ENCODE peak calls at places on chromosomes 2 and 18, in seven cellular contexts. One of them, this sample, is unnamed.

GRCh38 chr2:238938460-238939055 is 90.7 kb downstream of the TWIST2 start:
- DNase-seq in heart right ventricle: peak
- DNase-seq in adrenal gland: peak
- DNase-seq in dorsolateral prefrontal cortex: peak
- DNase-seq in HCT116: no peak
- DNase-seq in foreskin keratinocyte: no peak
- DNase-seq in Peyer's patch: peak
- DNase-seq in this sample: peak

GRCh38 chr2:173830169-173830568 is 135.0 kb downstream of the SP3 start:
- DNase-seq in heart right ventricle: no peak
- DNase-seq in adrenal gland: no peak
- DNase-seq in dorsolateral prefrontal cortex: no peak
- DNase-seq in HCT116: no peak
- DNase-seq in foreskin keratinocyte: no peak
- DNase-seq in Peyer's patch: no peak
- DNase-seq in this sample: no peak

GRCh38 chr2:199439542-199439941 is 18.2 kb downstream of the SATB2 start:
- DNase-seq in heart right ventricle: no peak
- DNase-seq in adrenal gland: no peak
- DNase-seq in dorsolateral prefrontal cortex: no peak
- DNase-seq in HCT116: no peak
- DNase-seq in foreskin keratinocyte: no peak
- DNase-seq in Peyer's patch: no peak
- DNase-seq in this sample: no peak

GRCh38 chr2:74290466-74291216 is 52.6 kb downstream of the SLC4A5 start:
- DNase-seq in heart right ventricle: no peak
- DNase-seq in adrenal gland: no peak
- DNase-seq in dorsolateral prefrontal cortex: no peak
- DNase-seq in HCT116: no peak
- DNase-seq in foreskin keratinocyte: no peak
- DNase-seq in Peyer's patch: peak
- DNase-seq in this sample: no peak

GRCh38 chr18:9631814-9632496 is 17.6 kb upstream of the PPP4R1 start:
- DNase-seq in heart right ventricle: no peak
- DNase-seq in adrenal gland: no peak
- DNase-seq in dorsolateral prefrontal cortex: no peak
- DNase-seq in HCT116: peak
- DNase-seq in foreskin keratinocyte: peak
- DNase-seq in Peyer's patch: no peak
- DNase-seq in this sample: no peak

GRCh38 chr2:29876374-29876773 is 45.0 kb downstream of the ALK start:
- DNase-seq in heart right ventricle: no peak
- DNase-seq in adrenal gland: no peak
- DNase-seq in dorsolateral prefrontal cortex: no peak
- DNase-seq in HCT116: no peak
- DNase-seq in foreskin keratinocyte: no peak
- DNase-seq in Peyer's patch: no peak
- DNase-seq in this sample: no peak

GRCh38 chr2:219140726-219141125 is 19.9 kb downstream of the NHEJ1 start:
- DNase-seq in heart right ventricle: no peak
- DNase-seq in adrenal gland: no peak
- DNase-seq in dorsolateral prefrontal cortex: no peak
- DNase-seq in HCT116: no peak
- DNase-seq in foreskin keratinocyte: no peak
- DNase-seq in Peyer's patch: peak
- DNase-seq in this sample: no peak

GRCh38 chr2:175690113-175690716 is 311.9 kb downstream of the LNPK start:
- DNase-seq in heart right ventricle: no peak
- DNase-seq in adrenal gland: peak
- DNase-seq in dorsolateral prefrontal cortex: no peak
- DNase-seq in HCT116: peak
- DNase-seq in foreskin keratinocyte: peak
- DNase-seq in Peyer's patch: peak
- DNase-seq in this sample: no peak

GRCh38 chr2:189128961-189129360 is 50.6 kb downstream of the COL5A2 start:
- DNase-seq in heart right ventricle: no peak
- DNase-seq in adrenal gland: no peak
- DNase-seq in dorsolateral prefrontal cortex: no peak
- DNase-seq in HCT116: no peak
- DNase-seq in foreskin keratinocyte: no peak
- DNase-seq in Peyer's patch: no peak
- DNase-seq in this sample: no peak

GRCh38 chr2:218081695-218082094 is 12.6 kb downstream of the RUFY4 start:
- DNase-seq in heart right ventricle: no peak
- DNase-seq in adrenal gland: no peak
- DNase-seq in dorsolateral prefrontal cortex: no peak
- DNase-seq in HCT116: no peak
- DNase-seq in foreskin keratinocyte: no peak
- DNase-seq in Peyer's patch: peak
- DNase-seq in this sample: no peak

GRCh38 chr2:235394278-235394828 is 99.5 kb upstream of the AGAP1 start:
- DNase-seq in heart right ventricle: no peak
- DNase-seq in adrenal gland: no peak
- DNase-seq in dorsolateral prefrontal cortex: no peak
- DNase-seq in HCT116: peak
- DNase-seq in foreskin keratinocyte: peak
- DNase-seq in Peyer's patch: no peak
- DNase-seq in this sample: no peak

GRCh38 chr2:207385903-207386302 is 143.9 kb upstream of the CREB1 start:
- DNase-seq in heart right ventricle: no peak
- DNase-seq in adrenal gland: no peak
- DNase-seq in dorsolateral prefrontal cortex: no peak
- DNase-seq in HCT116: no peak
- DNase-seq in foreskin keratinocyte: no peak
- DNase-seq in Peyer's patch: no peak
- DNase-seq in this sample: no peak

GRCh38 chr2:73986085-73986680 is 1.5 kb downstream of the TET3 start:
- DNase-seq in heart right ventricle: no peak
- DNase-seq in adrenal gland: no peak
- DNase-seq in dorsolateral prefrontal cortex: no peak
- DNase-seq in HCT116: no peak
- DNase-seq in foreskin keratinocyte: no peak
- DNase-seq in Peyer's patch: peak
- DNase-seq in this sample: no peak

GRCh38 chr2:126704434-126705165 is 48.6 kb downstream of the GYPC start:
- DNase-seq in heart right ventricle: no peak
- DNase-seq in adrenal gland: no peak
- DNase-seq in dorsolateral prefrontal cortex: no peak
- DNase-seq in HCT116: no peak
- DNase-seq in foreskin keratinocyte: no peak
- DNase-seq in Peyer's patch: no peak
- DNase-seq in this sample: no peak

GRCh38 chr18:27394687-27395086 is 209.6 kb upstream of the CHST9 start:
- DNase-seq in heart right ventricle: no peak
- DNase-seq in adrenal gland: no peak
- DNase-seq in dorsolateral prefrontal cortex: no peak
- DNase-seq in HCT116: no peak
- DNase-seq in foreskin keratinocyte: no peak
- DNase-seq in Peyer's patch: no peak
- DNase-seq in this sample: no peak

GRCh38 chr18:76980663-76981387 is 151.8 kb downstream of the MBP start:
- DNase-seq in heart right ventricle: no peak
- DNase-seq in adrenal gland: no peak
- DNase-seq in dorsolateral prefrontal cortex: no peak
- DNase-seq in HCT116: no peak
- DNase-seq in foreskin keratinocyte: no peak
- DNase-seq in Peyer's patch: no peak
- DNase-seq in this sample: no peak

GRCh38 chr2:26475832-26476501 is 2.0 kb downstream of the OTOF start:
- DNase-seq in heart right ventricle: no peak
- DNase-seq in adrenal gland: no peak
- DNase-seq in dorsolateral prefrontal cortex: no peak
- DNase-seq in HCT116: no peak
- DNase-seq in foreskin keratinocyte: no peak
- DNase-seq in Peyer's patch: no peak
- DNase-seq in this sample: no peak

GRCh38 chr18:22467760-22468553 is 50.2 kb upstream of the CTAGE1 start:
- DNase-seq in heart right ventricle: no peak
- DNase-seq in adrenal gland: peak
- DNase-seq in dorsolateral prefrontal cortex: no peak
- DNase-seq in HCT116: peak
- DNase-seq in foreskin keratinocyte: peak
- DNase-seq in Peyer's patch: no peak
- DNase-seq in this sample: no peak

GRCh38 chr18:32301976-32302743 is 112.3 kb downstream of the MEP1B start:
- DNase-seq in heart right ventricle: no peak
- DNase-seq in adrenal gland: peak
- DNase-seq in dorsolateral prefrontal cortex: no peak
- DNase-seq in HCT116: no peak
- DNase-seq in foreskin keratinocyte: peak
- DNase-seq in Peyer's patch: no peak
- DNase-seq in this sample: peak

GRCh38 chr2:112310906-112311305 is 35.5 kb downstream of the ZC3H6 start:
- DNase-seq in heart right ventricle: no peak
- DNase-seq in adrenal gland: no peak
- DNase-seq in dorsolateral prefrontal cortex: no peak
- DNase-seq in HCT116: no peak
- DNase-seq in foreskin keratinocyte: peak
- DNase-seq in Peyer's patch: no peak
- DNase-seq in this sample: no peak

GRCh38 chr18:49055787-49056186 is 105.0 kb upstream of the SMAD7 start:
- DNase-seq in heart right ventricle: peak
- DNase-seq in adrenal gland: peak
- DNase-seq in dorsolateral prefrontal cortex: no peak
- DNase-seq in HCT116: no peak
- DNase-seq in foreskin keratinocyte: peak
- DNase-seq in Peyer's patch: peak
- DNase-seq in this sample: peak

DNA sequence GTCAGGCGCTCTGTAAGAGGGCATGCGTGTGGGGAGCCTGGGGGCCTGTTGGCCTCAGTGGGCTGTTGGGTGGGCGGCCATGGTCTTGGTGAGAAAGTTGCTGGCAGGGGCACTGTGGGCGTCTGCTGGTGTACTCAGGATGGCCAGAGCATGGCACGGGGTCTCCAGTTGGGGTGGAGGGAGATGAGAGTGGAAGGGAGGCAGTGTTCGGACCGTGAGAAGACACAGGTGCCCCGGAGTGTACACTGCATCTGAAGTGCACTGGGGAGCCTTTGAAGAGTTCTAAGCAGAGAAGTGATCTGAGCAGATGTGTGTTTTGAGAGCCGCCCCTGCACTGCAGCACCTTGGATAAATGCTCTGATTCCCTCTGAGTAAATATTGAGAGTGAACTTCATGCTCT is 150.8 kb downstream of the LDLRAD4 start:
- DNase-seq in heart right ventricle: no peak
- DNase-seq in adrenal gland: no peak
- DNase-seq in dorsolateral prefrontal cortex: no peak
- DNase-seq in HCT116: no peak
- DNase-seq in foreskin keratinocyte: no peak
- DNase-seq in Peyer's patch: no peak
- DNase-seq in this sample: no peak
- H3K27ac ChIP-seq in heart right ventricle: no peak
- H3K27ac ChIP-seq in adrenal gland: no peak
- H3K27ac ChIP-seq in dorsolateral prefrontal cortex: no peak
- H3K27ac ChIP-seq in HCT116: no peak
- H3K27ac ChIP-seq in foreskin keratinocyte: no peak
- H3K27ac ChIP-seq in Peyer's patch: no peak
- H3K27ac ChIP-seq in this sample: no peak

DNA sequence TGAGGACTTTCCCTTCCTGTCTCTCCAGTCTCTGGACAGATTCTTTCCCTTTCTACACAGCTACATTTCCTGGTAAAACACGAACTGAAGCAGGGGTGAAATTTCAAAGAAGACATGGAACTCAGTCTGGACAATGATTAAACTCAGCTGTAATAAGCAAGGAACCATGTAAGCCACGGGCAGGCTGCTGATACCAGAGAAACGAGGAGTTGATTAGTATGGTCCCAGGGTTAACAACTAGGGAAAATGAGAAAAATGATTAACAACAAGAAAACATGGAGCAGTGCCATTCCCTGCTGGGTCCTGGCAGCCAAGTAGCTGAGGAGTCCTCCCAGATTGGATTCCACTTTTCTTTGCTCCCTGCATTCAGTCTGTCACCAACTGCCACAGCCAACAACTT is 517.1 kb upstream of the KLHL29 start:
- DNase-seq in heart right ventricle: no peak
- DNase-seq in adrenal gland: no peak
- DNase-seq in dorsolateral prefrontal cortex: no peak
- DNase-seq in HCT116: no peak
- DNase-seq in foreskin keratinocyte: no peak
- DNase-seq in Peyer's patch: no peak
- DNase-seq in this sample: no peak
- H3K27ac ChIP-seq in heart right ventricle: no peak
- H3K27ac ChIP-seq in adrenal gland: no peak
- H3K27ac ChIP-seq in dorsolateral prefrontal cortex: no peak
- H3K27ac ChIP-seq in HCT116: no peak
- H3K27ac ChIP-seq in foreskin keratinocyte: no peak
- H3K27ac ChIP-seq in Peyer's patch: no peak
- H3K27ac ChIP-seq in this sample: no peak

GRCh38 chr2:111176867-111177266 is 56.2 kb downstream of the BCL2L11 start:
- DNase-seq in heart right ventricle: no peak
- DNase-seq in adrenal gland: no peak
- DNase-seq in dorsolateral prefrontal cortex: no peak
- DNase-seq in HCT116: no peak
- DNase-seq in foreskin keratinocyte: no peak
- DNase-seq in Peyer's patch: no peak
- DNase-seq in this sample: no peak

GRCh38 chr2:111176388-111176787 is 55.7 kb downstream of the BCL2L11 start:
- DNase-seq in heart right ventricle: no peak
- DNase-seq in adrenal gland: peak
- DNase-seq in dorsolateral prefrontal cortex: no peak
- DNase-seq in HCT116: no peak
- DNase-seq in foreskin keratinocyte: no peak
- DNase-seq in Peyer's patch: no peak
- DNase-seq in this sample: no peak

GRCh38 chr2:111175615-111176014 is 54.9 kb downstream of the BCL2L11 start:
- DNase-seq in heart right ventricle: no peak
- DNase-seq in adrenal gland: no peak
- DNase-seq in dorsolateral prefrontal cortex: no peak
- DNase-seq in HCT116: no peak
- DNase-seq in foreskin keratinocyte: no peak
- DNase-seq in Peyer's patch: no peak
- DNase-seq in this sample: no peak

GRCh38 chr2:111178296-111178695 is 57.6 kb downstream of the BCL2L11 start:
- DNase-seq in heart right ventricle: no peak
- DNase-seq in adrenal gland: no peak
- DNase-seq in dorsolateral prefrontal cortex: no peak
- DNase-seq in HCT116: no peak
- DNase-seq in foreskin keratinocyte: no peak
- DNase-seq in Peyer's patch: no peak
- DNase-seq in this sample: no peak

GRCh38 chr2:111178730-111179405 is 58.2 kb downstream of the BCL2L11 start:
- DNase-seq in heart right ventricle: no peak
- DNase-seq in adrenal gland: no peak
- DNase-seq in dorsolateral prefrontal cortex: no peak
- DNase-seq in HCT116: no peak
- DNase-seq in foreskin keratinocyte: no peak
- DNase-seq in Peyer's patch: no peak
- DNase-seq in this sample: no peak
- H3K27ac ChIP-seq in heart right ventricle: no peak
- H3K27ac ChIP-seq in adrenal gland: no peak
- H3K27ac ChIP-seq in dorsolateral prefrontal cortex: no peak
- H3K27ac ChIP-seq in HCT116: no peak
- H3K27ac ChIP-seq in foreskin keratinocyte: no peak
- H3K27ac ChIP-seq in Peyer's patch: no peak
- H3K27ac ChIP-seq in this sample: no peak

DNA sequence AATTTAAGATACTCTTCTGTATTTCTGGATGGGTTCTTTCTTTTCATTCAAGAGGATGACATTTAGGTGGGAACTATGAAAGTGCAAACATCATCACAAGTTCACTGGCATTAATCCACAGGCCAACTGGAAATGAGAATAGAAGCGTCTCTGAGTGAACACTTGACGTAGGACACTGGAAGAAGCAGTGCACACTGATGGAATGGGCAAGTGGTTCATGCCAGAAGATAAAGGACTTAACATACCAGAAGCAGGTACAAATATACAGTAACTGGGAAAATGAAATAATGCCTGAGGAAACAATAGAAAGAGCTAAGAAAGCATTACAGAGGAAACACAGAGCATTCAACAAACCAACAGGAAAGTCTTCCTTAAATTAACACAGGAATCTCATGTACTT is 120.9 kb upstream of the CCDC195 start:
- DNase-seq in heart right ventricle: no peak
- DNase-seq in adrenal gland: no peak
- DNase-seq in dorsolateral prefrontal cortex: no peak
- DNase-seq in HCT116: no peak
- DNase-seq in foreskin keratinocyte: no peak
- DNase-seq in Peyer's patch: no peak
- DNase-seq in this sample: no peak
- H3K27ac ChIP-seq in heart right ventricle: no peak
- H3K27ac ChIP-seq in adrenal gland: no peak
- H3K27ac ChIP-seq in dorsolateral prefrontal cortex: no peak
- H3K27ac ChIP-seq in HCT116: no peak
- H3K27ac ChIP-seq in foreskin keratinocyte: no peak
- H3K27ac ChIP-seq in Peyer's patch: no peak
- H3K27ac ChIP-seq in this sample: no peak